ENCODE peak calls at places on chromosomes 6 and 20, in six cellular contexts. T, O, M, V, P and F are unnamed samples.
A peak's percentile ranks its signal among the peaks of the same experiment; 100 is the strongest.

GRCh38 chr6:142878407-142878806 is 66.6 kb downstream of the HIVEP2 start:
- DNase-seq in T (peak; percentile 54), O (peak; percentile 28), M (no peak), V (no peak), P (no peak), F (no peak)

GRCh38 chr6:90548001-90548400 is 38.9 kb downstream of the MAP3K7 start:
- DNase-seq in T (no peak), O (peak; percentile 27), M (no peak), V (no peak), P (no peak), F (no peak)

GRCh38 chr6:153392156-153392555 is 261.1 kb upstream of the RGS17 start:
- DNase-seq in T (no peak), O (no peak), M (no peak), V (peak; percentile 40), P (no peak), F (no peak)

GRCh38 chr20:7025635-7026034 is 258.1 kb downstream of the BMP2 start:
- DNase-seq in T (no peak), O (no peak), M (no peak), V (no peak), P (no peak), F (no peak)

GRCh38 chr6:24064832-24065231 is 61.2 kb upstream of the NRSN1 start:
- DNase-seq in T (no peak), O (no peak), M (no peak), V (no peak), P (no peak), F (no peak)

GRCh38 chr6:753486-753885 is 60.5 kb upstream of the EXOC2 start:
- DNase-seq in T (no peak), O (no peak), M (no peak), V (no peak), P (no peak), F (no peak)

GRCh38 chr6:10411915-10412164 is 3.0 kb downstream of the TFAP2A start:
- DNase-seq in T (no peak), O (no peak), M (no peak), V (no peak), P (no peak), F (no peak)

GRCh38 chr6:42088101-42088591 is 37.8 kb downstream of the TAF8 start:
- DNase-seq in T (no peak), O (peak; percentile 34), M (no peak), V (peak; percentile 65), P (peak; percentile 18), F (no peak)

GRCh38 chr20:38789503-38790209 is 15.8 kb upstream of the PPP1R16B start:
- DNase-seq in T (no peak), O (no peak), M (no peak), V (peak; percentile 38), P (no peak), F (no peak)

GRCh38 chr20:38894091-38894847 is 31.9 kb upstream of the FAM83D start:
- DNase-seq in T (no peak), O (no peak), M (peak; percentile 44), V (no peak), P (peak; percentile 71), F (no peak)

GRCh38 chr6:39266375-39266774 is 37.1 kb upstream of the KCNK5 start:
- DNase-seq in T (no peak), O (no peak), M (no peak), V (no peak), P (no peak), F (no peak)

GRCh38 chr6:166862287-166862977 is 93.9 kb downstream of the RNASET2 start:
- DNase-seq in T (no peak), O (no peak), M (no peak), V (no peak), P (peak; percentile 5), F (no peak)

GRCh38 chr6:50113114-50113857 is 63.6 kb upstream of the DEFB112 start:
- DNase-seq in T (no peak), O (no peak), M (no peak), V (no peak), P (no peak), F (no peak)

GRCh38 chr6:10146723-10147451 is 268.0 kb downstream of the TFAP2A start:
- DNase-seq in T (no peak), O (peak; percentile 29), M (no peak), V (peak; percentile 59), P (peak; percentile 21), F (peak; percentile 32)

GRCh38 chr20:56629464-56630085 is 469 bp downstream of the TFAP2C start:
- DNase-seq in T (no peak), O (no peak), M (no peak), V (no peak), P (peak; percentile 36), F (no peak)

GRCh38 chr6:21595265-21595950 is 1.9 kb downstream of the SOX4 start:
- DNase-seq in T (peak; percentile 51), O (peak; percentile 39), M (no peak), V (peak; percentile 49), P (no peak), F (no peak)

GRCh38 chr6:139282684-139283083 is 9.1 kb downstream of the TXLNB start:
- DNase-seq in T (no peak), O (no peak), M (no peak), V (no peak), P (no peak), F (no peak)

GRCh38 chr20:25672659-25673058 is 24.0 kb downstream of the ZNF337 start:
- DNase-seq in T (no peak), O (no peak), M (no peak), V (no peak), P (no peak), F (no peak)
- TF ChIP-seq CTCF in T (no peak), O (no peak), M (no peak), V (no peak), P (no peak), F (no peak)

DNA sequence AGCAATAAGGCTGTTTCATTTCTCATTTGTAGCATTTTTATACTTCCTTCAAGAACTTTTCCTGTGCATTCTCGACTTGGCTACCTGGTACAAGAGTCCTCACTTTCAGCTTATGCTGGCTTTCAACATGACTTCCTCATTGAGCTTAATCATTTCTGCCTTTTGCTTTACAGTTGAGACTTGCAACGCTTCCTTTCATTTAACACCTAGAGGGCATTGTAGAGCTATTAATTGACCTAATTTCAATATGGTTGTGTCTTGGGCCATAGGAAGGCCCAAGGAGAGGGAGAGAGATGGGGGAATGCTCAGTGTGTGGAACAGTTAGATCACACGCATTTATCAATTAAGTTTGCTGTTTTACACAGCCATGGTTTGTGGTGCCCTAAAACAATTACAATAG is 37.2 kb downstream of the SLC22A2 start:
- DNase-seq in T (no peak), O (peak; percentile 59), M (no peak), V (peak; percentile 54), P (no peak), F (no peak)
- TF ChIP-seq CTCF in T (no peak), O (peak; percentile 18), M (no peak), V (peak; percentile 28), P (peak; percentile 19), F (no peak)

GRCh38 chr6:109393882-109394281 is 11.6 kb upstream of the CD164 start:
- DNase-seq in T (no peak), O (no peak), M (no peak), V (peak; percentile 74), P (no peak), F (no peak)

GRCh38 chr6:109396319-109396718 is 14.1 kb upstream of the CD164 start:
- DNase-seq in T (no peak), O (no peak), M (no peak), V (no peak), P (no peak), F (no peak)

GRCh38 chr6:109397020-109397419 is 14.8 kb upstream of the CD164 start:
- DNase-seq in T (no peak), O (peak; percentile 58), M (no peak), V (peak; percentile 35), P (no peak), F (no peak)
- TF ChIP-seq CTCF in T (no peak), O (peak; percentile 50), M (peak; percentile 20), V (peak; percentile 18), P (peak; percentile 19), F (peak; percentile 50)

DNA sequence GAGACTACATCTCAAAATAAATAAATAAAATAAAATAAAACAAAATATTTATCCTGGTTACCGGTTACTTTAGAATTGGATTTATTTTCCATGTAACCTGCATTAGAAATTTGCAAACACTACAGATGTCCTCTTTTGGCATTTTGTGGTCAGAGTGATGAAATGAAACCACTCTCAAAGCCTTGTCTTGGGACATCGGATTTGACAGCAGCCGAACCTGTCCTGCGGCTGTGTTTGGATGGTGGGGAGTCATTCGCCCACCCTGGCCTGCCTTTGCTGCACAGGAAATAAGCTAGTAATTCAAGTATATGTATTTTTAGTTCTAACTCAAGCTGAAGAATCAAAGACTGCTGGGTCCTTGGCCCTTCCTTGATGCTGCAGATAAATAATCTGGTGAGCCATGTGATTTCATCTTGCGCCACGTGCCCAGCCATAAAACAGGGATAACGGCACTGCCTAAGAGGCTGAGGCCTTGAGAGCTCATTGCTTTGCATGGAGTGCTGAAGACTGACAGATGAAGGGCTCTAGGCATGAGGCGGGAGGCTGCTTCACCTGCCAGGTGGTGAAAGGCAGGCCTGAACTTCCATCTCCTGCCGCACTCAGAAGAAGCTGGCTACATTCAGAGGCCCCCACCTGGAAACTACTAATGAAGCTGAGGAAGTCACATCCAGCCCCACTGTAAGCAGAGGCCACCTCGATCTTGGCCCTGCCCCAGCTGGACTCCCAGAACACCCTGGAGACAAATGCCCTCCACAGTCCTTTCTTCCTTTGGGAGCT is 76.9 kb downstream of the NOL4L start:
- DNase-seq in T (no peak), O (no peak), M (no peak), V (no peak), P (no peak), F (no peak)
- TF ChIP-seq CTCF in T (no peak), O (no peak), M (no peak), V (no peak), P (no peak), F (no peak)

GRCh38 chr6:149031545-149032317 is 284.9 kb downstream of the UST start:
- DNase-seq in T (no peak), O (peak; percentile 88), M (no peak), V (peak; percentile 96), P (peak; percentile 70), F (peak; percentile 60)
- TF ChIP-seq CTCF in T (no peak), O (no peak), M (no peak), V (no peak), P (no peak), F (no peak)